ENCODE peak calls at places on chromosomes 3 and 15, in eight cellular contexts. One of them, this sample, is unnamed.

GRCh38 chr3:124886168-124887051 is 755 bp downstream of the ITGB5 start:
- DNase-seq in adrenal gland: peak; percentile 70
- DNase-seq in fibroblast of pulmonary artery: peak; percentile 47
- DNase-seq in mucosa of descending colon: peak; percentile 66
- DNase-seq in HCT116: no peak
- DNase-seq in brain microvascular endothelial cell: peak; percentile 24
- DNase-seq in left lung: peak; percentile 57
- DNase-seq in astrocyte of the spinal cord: peak; percentile 47
- DNase-seq in this sample: peak; percentile 53

GRCh38 chr3:159091936-159092335 is 290.1 kb downstream of the MFSD1 start:
- DNase-seq in adrenal gland: no peak
- DNase-seq in fibroblast of pulmonary artery: no peak
- DNase-seq in mucosa of descending colon: no peak
- DNase-seq in HCT116: no peak
- DNase-seq in brain microvascular endothelial cell: no peak
- DNase-seq in left lung: no peak
- DNase-seq in astrocyte of the spinal cord: no peak
- DNase-seq in this sample: no peak

GRCh38 chr15:42444415-42445063 is 46.4 kb downstream of the ZNF106 start:
- DNase-seq in adrenal gland: no peak
- DNase-seq in fibroblast of pulmonary artery: no peak
- DNase-seq in mucosa of descending colon: peak; percentile 5
- DNase-seq in HCT116: no peak
- DNase-seq in brain microvascular endothelial cell: no peak
- DNase-seq in left lung: no peak
- DNase-seq in astrocyte of the spinal cord: no peak
- DNase-seq in this sample: no peak

GRCh38 chr3:121490161-121490560 is 55.6 kb downstream of the POLQ start:
- DNase-seq in adrenal gland: no peak
- DNase-seq in fibroblast of pulmonary artery: no peak
- DNase-seq in mucosa of descending colon: no peak
- DNase-seq in HCT116: no peak
- DNase-seq in brain microvascular endothelial cell: no peak
- DNase-seq in left lung: no peak
- DNase-seq in astrocyte of the spinal cord: no peak
- DNase-seq in this sample: no peak

GRCh38 chr3:62049033-62049432 is 324.3 kb downstream of the FEZF2 start:
- DNase-seq in adrenal gland: no peak
- DNase-seq in fibroblast of pulmonary artery: no peak
- DNase-seq in mucosa of descending colon: no peak
- DNase-seq in HCT116: no peak
- DNase-seq in brain microvascular endothelial cell: peak; percentile 5
- DNase-seq in left lung: no peak
- DNase-seq in astrocyte of the spinal cord: peak; percentile 49
- DNase-seq in this sample: peak; percentile 75

GRCh38 chr3:100789582-100789981 is 80.3 kb downstream of the TFG start:
- DNase-seq in adrenal gland: no peak
- DNase-seq in fibroblast of pulmonary artery: no peak
- DNase-seq in mucosa of descending colon: no peak
- DNase-seq in HCT116: no peak
- DNase-seq in brain microvascular endothelial cell: no peak
- DNase-seq in left lung: no peak
- DNase-seq in astrocyte of the spinal cord: no peak
- DNase-seq in this sample: peak; percentile 28

GRCh38 chr15:91203619-91204018 is 103.6 kb downstream of the SV2B start:
- DNase-seq in adrenal gland: no peak
- DNase-seq in fibroblast of pulmonary artery: no peak
- DNase-seq in mucosa of descending colon: no peak
- DNase-seq in HCT116: no peak
- DNase-seq in brain microvascular endothelial cell: no peak
- DNase-seq in left lung: no peak
- DNase-seq in astrocyte of the spinal cord: no peak
- DNase-seq in this sample: no peak

GRCh38 chr15:66524801-66525200 is 19.7 kb downstream of the ZWILCH start:
- DNase-seq in adrenal gland: no peak
- DNase-seq in fibroblast of pulmonary artery: no peak
- DNase-seq in mucosa of descending colon: no peak
- DNase-seq in HCT116: no peak
- DNase-seq in brain microvascular endothelial cell: no peak
- DNase-seq in left lung: no peak
- DNase-seq in astrocyte of the spinal cord: no peak
- DNase-seq in this sample: no peak

GRCh38 chr3:140019946-140020345 is 85.0 kb downstream of the CLSTN2 start:
- DNase-seq in adrenal gland: peak; percentile 79
- DNase-seq in fibroblast of pulmonary artery: no peak
- DNase-seq in mucosa of descending colon: no peak
- DNase-seq in HCT116: no peak
- DNase-seq in brain microvascular endothelial cell: no peak
- DNase-seq in left lung: no peak
- DNase-seq in astrocyte of the spinal cord: no peak
- DNase-seq in this sample: no peak

GRCh38 chr3:101184111-101184510 is 136.3 kb downstream of the IMPG2 start:
- DNase-seq in adrenal gland: no peak
- DNase-seq in fibroblast of pulmonary artery: no peak
- DNase-seq in mucosa of descending colon: no peak
- DNase-seq in HCT116: no peak
- DNase-seq in brain microvascular endothelial cell: no peak
- DNase-seq in left lung: no peak
- DNase-seq in astrocyte of the spinal cord: no peak
- DNase-seq in this sample: no peak

GRCh38 chr15:101482526-101483371 is 6.8 kb downstream of the PCSK6 start:
- DNase-seq in adrenal gland: no peak
- DNase-seq in fibroblast of pulmonary artery: no peak
- DNase-seq in mucosa of descending colon: no peak
- DNase-seq in HCT116: no peak
- DNase-seq in brain microvascular endothelial cell: no peak
- DNase-seq in left lung: no peak
- DNase-seq in astrocyte of the spinal cord: no peak
- DNase-seq in this sample: no peak

GRCh38 chr15:29840054-29840453 is 17.8 kb upstream of the TJP1 start:
- DNase-seq in adrenal gland: no peak
- DNase-seq in fibroblast of pulmonary artery: no peak
- DNase-seq in mucosa of descending colon: no peak
- DNase-seq in HCT116: no peak
- DNase-seq in brain microvascular endothelial cell: no peak
- DNase-seq in left lung: no peak
- DNase-seq in astrocyte of the spinal cord: no peak
- DNase-seq in this sample: no peak

GRCh38 chr3:56855856-56856538 is 54.2 kb upstream of the ARHGEF3 start:
- DNase-seq in adrenal gland: peak; percentile 77
- DNase-seq in fibroblast of pulmonary artery: peak; percentile 42
- DNase-seq in mucosa of descending colon: peak; percentile 56
- DNase-seq in HCT116: no peak
- DNase-seq in brain microvascular endothelial cell: no peak
- DNase-seq in left lung: peak; percentile 36
- DNase-seq in astrocyte of the spinal cord: no peak
- DNase-seq in this sample: no peak

GRCh38 chr15:41971089-41971892 is 1.1 kb downstream of the EHD4 start:
- DNase-seq in adrenal gland: peak; percentile 71
- DNase-seq in fibroblast of pulmonary artery: peak; percentile 67
- DNase-seq in mucosa of descending colon: peak; percentile 67
- DNase-seq in HCT116: peak; percentile 19
- DNase-seq in brain microvascular endothelial cell: peak; percentile 41
- DNase-seq in left lung: peak; percentile 68
- DNase-seq in astrocyte of the spinal cord: peak; percentile 73
- DNase-seq in this sample: peak; percentile 78

GRCh38 chr3:19267040-19267439 is 118.7 kb downstream of the KCNH8 start:
- DNase-seq in adrenal gland: no peak
- DNase-seq in fibroblast of pulmonary artery: no peak
- DNase-seq in mucosa of descending colon: no peak
- DNase-seq in HCT116: no peak
- DNase-seq in brain microvascular endothelial cell: no peak
- DNase-seq in left lung: no peak
- DNase-seq in astrocyte of the spinal cord: no peak
- DNase-seq in this sample: no peak

GRCh38 chr15:92819312-92820232 is 80.6 kb upstream of the CHD2 start:
- DNase-seq in adrenal gland: no peak
- DNase-seq in fibroblast of pulmonary artery: no peak
- DNase-seq in mucosa of descending colon: no peak
- DNase-seq in HCT116: no peak
- DNase-seq in brain microvascular endothelial cell: no peak
- DNase-seq in left lung: peak; percentile 9
- DNase-seq in astrocyte of the spinal cord: peak; percentile 32
- DNase-seq in this sample: peak; percentile 35

GRCh38 chr3:176521531-176522175 is 675.6 kb downstream of the TBL1XR1 start:
- DNase-seq in adrenal gland: no peak
- DNase-seq in fibroblast of pulmonary artery: peak; percentile 57
- DNase-seq in mucosa of descending colon: no peak
- DNase-seq in HCT116: no peak
- DNase-seq in brain microvascular endothelial cell: peak; percentile 4
- DNase-seq in left lung: no peak
- DNase-seq in astrocyte of the spinal cord: peak; percentile 52
- DNase-seq in this sample: peak; percentile 9

GRCh38 chr15:50911641-50912040 is 3.2 kb downstream of the AP4E1 start:
- DNase-seq in adrenal gland: no peak
- DNase-seq in fibroblast of pulmonary artery: no peak
- DNase-seq in mucosa of descending colon: no peak
- DNase-seq in HCT116: no peak
- DNase-seq in brain microvascular endothelial cell: no peak
- DNase-seq in left lung: no peak
- DNase-seq in astrocyte of the spinal cord: peak; percentile 10
- DNase-seq in this sample: no peak

GRCh38 chr15:94242257-94242656 is 10.9 kb downstream of the MCTP2 start:
- DNase-seq in adrenal gland: no peak
- DNase-seq in fibroblast of pulmonary artery: no peak
- DNase-seq in mucosa of descending colon: no peak
- DNase-seq in HCT116: no peak
- DNase-seq in brain microvascular endothelial cell: no peak
- DNase-seq in left lung: no peak
- DNase-seq in astrocyte of the spinal cord: no peak
- DNase-seq in this sample: no peak

GRCh38 chr3:194686414-194686815 is 732 bp downstream of the FAM43A start:
- DNase-seq in adrenal gland: no peak
- DNase-seq in fibroblast of pulmonary artery: no peak
- DNase-seq in mucosa of descending colon: no peak
- DNase-seq in HCT116: no peak
- DNase-seq in brain microvascular endothelial cell: no peak
- DNase-seq in left lung: no peak
- DNase-seq in astrocyte of the spinal cord: no peak
- DNase-seq in this sample: no peak

GRCh38 chr3:174495928-174496327 is 363.2 kb upstream of the NAALADL2 start:
- DNase-seq in adrenal gland: no peak
- DNase-seq in fibroblast of pulmonary artery: no peak
- DNase-seq in mucosa of descending colon: no peak
- DNase-seq in HCT116: no peak
- DNase-seq in brain microvascular endothelial cell: peak; percentile 40
- DNase-seq in left lung: no peak
- DNase-seq in astrocyte of the spinal cord: peak; percentile 56
- DNase-seq in this sample: peak; percentile 69

GRCh38 chr3:40803311-40803710 is 278.6 kb downstream of the ZNF621 start:
- DNase-seq in adrenal gland: no peak
- DNase-seq in fibroblast of pulmonary artery: no peak
- DNase-seq in mucosa of descending colon: no peak
- DNase-seq in HCT116: no peak
- DNase-seq in brain microvascular endothelial cell: no peak
- DNase-seq in left lung: no peak
- DNase-seq in astrocyte of the spinal cord: no peak
- DNase-seq in this sample: no peak

GRCh38 chr3:37855363-37855970 is 6.2 kb upstream of the CTDSPL start:
- DNase-seq in adrenal gland: peak; percentile 96
- DNase-seq in fibroblast of pulmonary artery: peak; percentile 80
- DNase-seq in mucosa of descending colon: peak; percentile 96
- DNase-seq in HCT116: peak; percentile 41
- DNase-seq in brain microvascular endothelial cell: peak; percentile 78
- DNase-seq in left lung: peak; percentile 81
- DNase-seq in astrocyte of the spinal cord: peak; percentile 73
- DNase-seq in this sample: peak; percentile 45

GRCh38 chr3:123325766-123326256 is 123.1 kb downstream of the ADCY5 start:
- DNase-seq in adrenal gland: no peak
- DNase-seq in fibroblast of pulmonary artery: no peak
- DNase-seq in mucosa of descending colon: no peak
- DNase-seq in HCT116: no peak
- DNase-seq in brain microvascular endothelial cell: no peak
- DNase-seq in left lung: no peak
- DNase-seq in astrocyte of the spinal cord: no peak
- DNase-seq in this sample: no peak
- H3K4me3 ChIP-seq in adrenal gland: no peak overlapping the region
- H3K4me3 ChIP-seq in fibroblast of pulmonary artery: no peak overlapping the region
- H3K4me3 ChIP-seq in mucosa of descending colon: no peak overlapping the region
- H3K4me3 ChIP-seq in HCT116: no peak overlapping the region
- H3K4me3 ChIP-seq in brain microvascular endothelial cell: no peak overlapping the region
- H3K4me3 ChIP-seq in left lung: no peak overlapping the region
- H3K4me3 ChIP-seq in astrocyte of the spinal cord: no peak overlapping the region
- H3K4me3 ChIP-seq in this sample: no peak overlapping the region

GRCh38 chr3:152300029-152300764 is 31.5 kb downstream of the MBNL1 start:
- DNase-seq in adrenal gland: no peak
- DNase-seq in fibroblast of pulmonary artery: no peak
- DNase-seq in mucosa of descending colon: no peak
- DNase-seq in HCT116: no peak
- DNase-seq in brain microvascular endothelial cell: no peak
- DNase-seq in left lung: no peak
- DNase-seq in astrocyte of the spinal cord: no peak
- DNase-seq in this sample: no peak
- H3K4me3 ChIP-seq in adrenal gland: peak overlapping the region; percentile 49
- H3K4me3 ChIP-seq in fibroblast of pulmonary artery: peak overlapping the region; percentile 52
- H3K4me3 ChIP-seq in mucosa of descending colon: no peak overlapping the region
- H3K4me3 ChIP-seq in HCT116: no peak overlapping the region
- H3K4me3 ChIP-seq in brain microvascular endothelial cell: no peak overlapping the region
- H3K4me3 ChIP-seq in left lung: peak overlapping the region; percentile 29
- H3K4me3 ChIP-seq in astrocyte of the spinal cord: no peak overlapping the region
- H3K4me3 ChIP-seq in this sample: peak overlapping the region; percentile 55

GRCh38 chr3:106208979-106209378 is 340.2 kb upstream of the CBLB start:
- DNase-seq in adrenal gland: no peak
- DNase-seq in fibroblast of pulmonary artery: peak; percentile 77
- DNase-seq in mucosa of descending colon: peak; percentile 19
- DNase-seq in HCT116: no peak
- DNase-seq in brain microvascular endothelial cell: peak; percentile 34
- DNase-seq in left lung: no peak
- DNase-seq in astrocyte of the spinal cord: peak; percentile 30
- DNase-seq in this sample: peak; percentile 57
- H3K4me3 ChIP-seq in adrenal gland: no peak overlapping the region
- H3K4me3 ChIP-seq in fibroblast of pulmonary artery: no peak overlapping the region
- H3K4me3 ChIP-seq in mucosa of descending colon: no peak overlapping the region
- H3K4me3 ChIP-seq in HCT116: no peak overlapping the region
- H3K4me3 ChIP-seq in brain microvascular endothelial cell: no peak overlapping the region
- H3K4me3 ChIP-seq in left lung: no peak overlapping the region
- H3K4me3 ChIP-seq in astrocyte of the spinal cord: no peak overlapping the region
- H3K4me3 ChIP-seq in this sample: no peak overlapping the region

GRCh38 chr3:133745981-133746721 is at the start of gene TF:
- DNase-seq in adrenal gland: no peak
- DNase-seq in fibroblast of pulmonary artery: no peak
- DNase-seq in mucosa of descending colon: peak; percentile 16
- DNase-seq in HCT116: no peak
- DNase-seq in brain microvascular endothelial cell: no peak
- DNase-seq in left lung: no peak
- DNase-seq in astrocyte of the spinal cord: no peak
- DNase-seq in this sample: peak; percentile 4

GRCh38 chr3:133746722-133747086 is 511 bp downstream of the TF start:
- DNase-seq in adrenal gland: no peak
- DNase-seq in fibroblast of pulmonary artery: no peak
- DNase-seq in mucosa of descending colon: no peak
- DNase-seq in HCT116: no peak
- DNase-seq in brain microvascular endothelial cell: no peak
- DNase-seq in left lung: no peak
- DNase-seq in astrocyte of the spinal cord: no peak
- DNase-seq in this sample: no peak

GRCh38 chr3:133745108-133745507 is 1.1 kb upstream of the TF start:
- DNase-seq in adrenal gland: no peak
- DNase-seq in fibroblast of pulmonary artery: no peak
- DNase-seq in mucosa of descending colon: no peak
- DNase-seq in HCT116: no peak
- DNase-seq in brain microvascular endothelial cell: no peak
- DNase-seq in left lung: no peak
- DNase-seq in astrocyte of the spinal cord: no peak
- DNase-seq in this sample: no peak

GRCh38 chr3:133742351-133743091 is 3.7 kb upstream of the TF start:
- DNase-seq in adrenal gland: no peak
- DNase-seq in fibroblast of pulmonary artery: peak; percentile 12
- DNase-seq in mucosa of descending colon: no peak
- DNase-seq in HCT116: peak; percentile 3
- DNase-seq in brain microvascular endothelial cell: peak; percentile 44
- DNase-seq in left lung: no peak
- DNase-seq in astrocyte of the spinal cord: peak; percentile 77
- DNase-seq in this sample: peak; percentile 50

GRCh38 chr3:133744241-133744640 is 2.0 kb upstream of the TF start:
- DNase-seq in adrenal gland: no peak
- DNase-seq in fibroblast of pulmonary artery: no peak
- DNase-seq in mucosa of descending colon: no peak
- DNase-seq in HCT116: no peak
- DNase-seq in brain microvascular endothelial cell: no peak
- DNase-seq in left lung: no peak
- DNase-seq in astrocyte of the spinal cord: no peak
- DNase-seq in this sample: no peak
- H3K4me3 ChIP-seq in adrenal gland: no peak overlapping the region
- H3K4me3 ChIP-seq in fibroblast of pulmonary artery: no peak overlapping the region
- H3K4me3 ChIP-seq in mucosa of descending colon: no peak overlapping the region
- H3K4me3 ChIP-seq in HCT116: no peak overlapping the region
- H3K4me3 ChIP-seq in brain microvascular endothelial cell: no peak overlapping the region
- H3K4me3 ChIP-seq in left lung: no peak overlapping the region
- H3K4me3 ChIP-seq in astrocyte of the spinal cord: no peak overlapping the region
- H3K4me3 ChIP-seq in this sample: no peak overlapping the region

This sample was measured in fibroblast of lung.